ENCODE peak calls at places on chromosomes 2 and 18, in four cellular contexts. R is IMR-90, U is K562, L is endothelial cell of umbilical vein. V is an unnamed sample.

GRCh38 chr18:64991102-64991501 is 759.7 kb upstream of the CDH7 start:
- DNase-seq in U (no peak), L (no peak), R (no peak), V (no peak)

GRCh38 chr2:15823459-15824396 is 116.6 kb upstream of the MYCN start:
- DNase-seq in L (no peak), U (no peak), R (no peak), V (no peak)

GRCh38 chr18:23641937-23642666 is 20.6 kb downstream of the ANKRD29 start:
- DNase-seq in R (no peak), U (no peak), L (no peak), V (no peak)

GRCh38 chr2:55311444-55311870 is 42.4 kb upstream of the MTIF2 start:
- DNase-seq in R (peak; percentile 56), U (no peak), L (peak; percentile 7), V (no peak)

GRCh38 chr2:97906309-97906708 is 89.4 kb downstream of the TMEM131 start:
- DNase-seq in R (no peak), L (peak; percentile 4), U (no peak), V (no peak)

GRCh38 chr18:13284330-13285027 is 65.9 kb downstream of the LDLRAD4 start:
- DNase-seq in U (no peak), R (no peak), L (no peak), V (no peak)

GRCh38 chr2:30709516-30709915 is 97.7 kb downstream of the CAPN13 start:
- DNase-seq in L (no peak), R (no peak), U (no peak), V (no peak)

GRCh38 chr2:74290466-74291216 is 52.6 kb downstream of the SLC4A5 start:
- DNase-seq in R (no peak), L (no peak), U (no peak), V (no peak)

GRCh38 chr2:131418625-131419024 is 54.7 kb upstream of the RAB6D start:
- DNase-seq in U (no peak), R (no peak), L (no peak), V (no peak)

GRCh38 chr2:216086207-216086893 is 4.6 kb downstream of the TMEM169 start:
- DNase-seq in L (no peak), U (no peak), R (no peak), V (no peak)

GRCh38 chr2:96856776-96857673 is 791 bp downstream of the ANKRD39 start:
- DNase-seq in R (no peak), U (peak; percentile 53), L (peak; percentile 25), V (no peak)

GRCh38 chr2:100995309-100996075 is 6.6 kb upstream of the RPL31 start:
- DNase-seq in L (no peak), U (no peak), R (no peak), V (no peak)

GRCh38 chr2:174779361-174779928 is 15.2 kb upstream of the CHRNA1 start:
- DNase-seq in R (peak; percentile 80), L (no peak), U (no peak), V (no peak)

GRCh38 chr2:151922845-151923666 is 94.8 kb upstream of the ARL5A start:
- DNase-seq in R (no peak), L (peak; percentile 99), U (no peak), V (no peak)

GRCh38 chr18:22314406-22314805 is 103.3 kb downstream of the CTAGE1 start:
- DNase-seq in U (no peak), L (no peak), R (peak; percentile 97), V (no peak)

GRCh38 chr18:13797157-13797611 is 26.8 kb upstream of the MC5R start:
- DNase-seq in U (no peak), R (no peak), L (peak; percentile 80), V (no peak)

GRCh38 chr2:72539145-72539552 is 286.7 kb downstream of the EXOC6B start:
- DNase-seq in R (peak; percentile 53), U (no peak), L (no peak), V (no peak)

GRCh38 chr18:39448942-39449341 is 1883.3 kb upstream of the CELF4 start:
- DNase-seq in U (no peak), L (peak; percentile 97), R (peak; percentile 32), V (no peak)

GRCh38 chr2:192011196-192011595 is 164.3 kb upstream of the CAVIN2 start:
- DNase-seq in L (peak; percentile 39), R (peak; percentile 85), U (no peak), V (no peak)

GRCh38 chr2:172040311-172040710 is 40.6 kb downstream of the METAP1D start:
- DNase-seq in R (no peak), L (no peak), U (no peak), V (no peak)

GRCh38 chr2:66430906-66431619 is 3.9 kb upstream of the MEIS1 start:
- DNase-seq in U (no peak), L (no peak), R (no peak), V (no peak)

GRCh38 chr2:146837857-146838256 is 1007.0 kb upstream of the ACVR2A start:
- DNase-seq in L (peak; percentile 46), R (no peak), U (no peak), V (no peak)

GRCh38 chr2:185628985-185629384 is 109.6 kb upstream of the FSIP2 start:
- DNase-seq in U (no peak), R (no peak), L (peak; percentile 6), V (no peak)

GRCh38 chr2:46268986-46269385 is 28.2 kb upstream of the EPAS1 start:
- DNase-seq in L (no peak), U (no peak), R (peak; percentile 28), V (no peak)

GRCh38 chr18:74709451-74709850 is 111.8 kb downstream of the ZNF407 start:
- DNase-seq in L (no peak), R (no peak), U (no peak), V (no peak)

GRCh38 chr2:24779121-24779520 is 14.1 kb downstream of the PTRHD1 start:
- DNase-seq in R (no peak), L (peak; percentile 17), U (no peak), V (no peak)

GRCh38 chr18:9876867-9877654 is 8.7 kb upstream of the TXNDC2 start:
- DNase-seq in L (peak; percentile 89), U (peak; percentile 92), R (peak; percentile 97), V (no peak)

GRCh38 chr2:150174396-150174795 is 313.1 kb downstream of the RND3 start:
- DNase-seq in U (no peak), L (no peak), R (no peak), V (no peak)

GRCh38 chr2:76472946-76473345 is 762.2 kb upstream of the GCFC2 start:
- DNase-seq in L (no peak), R (no peak), U (no peak), V (no peak)

GRCh38 chr2:53422979-53423378 is 344.6 kb upstream of the CHAC2 start:
- DNase-seq in R (peak; percentile 59), L (peak; percentile 26), U (peak; percentile 12), V (no peak)

GRCh38 chr18:44080054-44080453 is 600.6 kb upstream of the SETBP1 start:
- DNase-seq in U (no peak), R (no peak), L (no peak), V (no peak)

GRCh38 chr2:21856638-21857037 is 732.9 kb downstream of the TDRD15 start:
- DNase-seq in L (no peak), R (no peak), U (no peak), V (no peak)

DNA sequence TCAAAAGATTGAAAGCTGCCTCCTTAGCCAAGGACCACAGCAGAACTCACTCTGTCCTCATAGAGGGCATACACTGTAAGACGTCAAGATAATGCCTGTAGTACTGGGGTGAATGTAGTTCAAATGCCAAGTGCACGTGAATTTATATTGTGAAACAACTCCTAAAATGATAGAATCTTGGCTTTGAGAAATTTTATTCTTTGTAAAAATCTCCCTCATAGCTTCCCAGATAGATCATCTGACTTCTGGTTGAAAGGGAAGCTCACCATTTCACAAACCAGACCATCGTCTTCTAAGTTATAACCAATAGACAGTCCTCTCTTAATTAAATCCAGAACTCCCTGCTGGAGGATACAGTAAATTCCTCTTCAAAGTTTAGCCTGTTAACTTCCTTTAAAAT is 110.9 kb upstream of the MSTN start:
- DNase-seq in U (no peak), L (no peak), R (no peak), V (no peak)
- H3K9me1 ChIP-seq in U (no peaks in the 10 kb centered on the region), L (no peaks in the 10 kb centered on the region), R (no peaks in the 10 kb centered on the region), V (no peaks in the 10 kb centered on the region)

DNA sequence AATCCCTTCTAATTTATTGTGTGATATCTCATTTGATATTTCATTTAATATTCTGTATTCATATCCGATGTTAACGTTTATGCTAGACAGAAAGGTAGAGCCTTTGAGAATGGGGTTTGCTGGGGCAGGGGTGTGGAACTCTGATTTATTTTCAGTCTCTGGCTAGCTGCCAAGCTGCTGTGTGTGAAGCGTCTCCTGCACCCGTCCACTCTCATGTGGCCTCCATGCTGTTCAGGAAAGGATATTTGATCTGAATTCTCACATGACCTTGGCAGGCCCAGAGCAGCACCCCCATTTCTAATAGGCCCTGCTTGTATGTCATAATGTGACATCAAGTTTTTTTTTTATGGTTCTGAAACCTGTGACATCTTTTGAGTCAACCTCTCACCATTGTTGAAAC is 1.6 kb downstream of the IL1R1 start:
- DNase-seq in U (no peak), R (no peak), L (no peak), V (no peak)
- H3K4me3 ChIP-seq in U (no peak overlapping the region), R (peak overlapping the region; percentile 89), L (no peak overlapping the region), V (no peak overlapping the region)

GRCh38 chr2:239093956-239094355 is 246.1 kb downstream of the TWIST2 start:
- DNase-seq in R (no peak), U (no peak), L (no peak), V (no peak)
- TF ChIP-seq CTCF in R (no peak), U (no peak), L (no peak), V (no peak)

GRCh38 chr2:80778704-80779103 is 474.2 kb upstream of the LRRTM1 start:
- DNase-seq in L (no peak), R (no peak), U (no peak), V (no peak)
- H3K9me1 ChIP-seq in L (no peaks in the 10 kb centered on the region), R (no peaks in the 10 kb centered on the region), U (no peaks in the 10 kb centered on the region), V (no peaks in the 10 kb centered on the region)

DNA sequence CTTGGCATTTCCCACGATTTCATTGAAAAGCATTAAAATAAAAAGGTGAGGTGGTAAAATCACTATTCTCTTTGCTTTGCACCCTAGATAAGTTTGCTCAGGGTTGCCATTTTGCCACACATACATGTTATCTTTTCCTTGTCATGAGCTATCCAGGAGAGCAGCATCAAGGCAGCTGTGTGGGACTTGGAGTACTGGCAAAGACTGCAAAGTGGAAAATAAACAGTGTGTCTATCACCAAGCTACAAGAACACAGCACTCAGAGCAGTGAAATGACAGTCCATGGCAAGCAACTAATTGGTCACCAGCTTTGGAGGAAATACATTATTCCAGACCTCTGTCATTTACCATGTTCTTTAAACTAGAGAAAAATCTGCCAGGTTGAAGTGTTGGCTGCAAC is 687.8 kb upstream of the FANCL start:
- DNase-seq in R (no peak), U (no peak), L (no peak), V (no peak)
- H3K4me3 ChIP-seq in R (no peak overlapping the region), U (no peak overlapping the region), L (no peak overlapping the region), V (no peak overlapping the region)

GRCh38 chr18:3777719-3778118 is 327.7 kb downstream of the TGIF1 start:
- DNase-seq in L (no peak), R (peak; percentile 52), U (no peak), V (no peak)

GRCh38 chr18:3775996-3776395 is 326.0 kb downstream of the TGIF1 start:
- DNase-seq in R (no peak), U (no peak), L (no peak), V (no peak)

GRCh38 chr18:3771121-3771971 is 321.4 kb downstream of the TGIF1 start:
- DNase-seq in L (peak; percentile 93), R (peak; percentile 96), U (peak; percentile 93), V (peak; percentile 41)

GRCh38 chr18:3773303-3773702 is 323.3 kb downstream of the TGIF1 start:
- DNase-seq in L (no peak), R (peak; percentile 32), U (no peak), V (no peak)
- TF ChIP-seq CTCF in L (no peak), R (no peak), U (no peak), V (no peak)